ENCODE peak calls at places on chromosomes 5 and 9, in five cellular contexts. O is astrocyte, J is fibroblast of mammary gland, D is lung, C is stomach. G is an unnamed sample.

GRCh38 chr5:173643964-173644363 is 27.5 kb upstream of the BOD1 start:
- DNase-seq in O (peak; percentile 16), J (no peak), D (no peak), C (peak; percentile 37), G (no peak)

GRCh38 chr9:124373851-124374250 is 41.4 kb downstream of the PSMB7 start:
- DNase-seq in O (no peak), J (no peak), D (no peak), C (no peak), G (no peak)

GRCh38 chr5:144566747-144567415 is 396.2 kb downstream of the KCTD16 start:
- DNase-seq in O (peak; percentile 73), J (peak; percentile 25), D (no peak), C (no peak), G (no peak)

GRCh38 chr9:2567922-2568321 is 53.7 kb upstream of the VLDLR start:
- DNase-seq in O (no peak), J (peak; percentile 8), D (no peak), C (no peak), G (no peak)

GRCh38 chr5:131163315-131164119 is 1.5 kb downstream of the HINT1 start:
- DNase-seq in O (peak; percentile 27), J (peak; percentile 51), D (no peak), C (no peak), G (no peak)

GRCh38 chr9:129412814-129413536 is 207.9 kb downstream of the C9orf50 start:
- DNase-seq in O (peak; percentile 73), J (peak; percentile 84), D (peak; percentile 52), C (peak; percentile 67), G (no peak)

GRCh38 chr9:115925424-115925823 is 228.2 kb upstream of the PAPPA start:
- DNase-seq in O (no peak), J (no peak), D (no peak), C (no peak), G (no peak)

GRCh38 chr5:131613423-131613822 is 21.6 kb downstream of the RAPGEF6 start:
- DNase-seq in O (no peak), J (no peak), D (no peak), C (no peak), G (no peak)

GRCh38 chr5:139747583-139748504 is 47.8 kb upstream of the PSD2 start:
- DNase-seq in O (peak; percentile 44), J (peak; percentile 84), D (no peak), C (peak; percentile 31), G (no peak)

GRCh38 chr5:67680109-67680508 is 483.5 kb upstream of the CD180 start:
- DNase-seq in O (no peak), J (peak; percentile 54), D (no peak), C (no peak), G (no peak)

GRCh38 chr9:37798677-37799076 is 1.9 kb upstream of the DCAF10 start:
- DNase-seq in O (no peak), J (no peak), D (no peak), C (no peak), G (no peak)

GRCh38 chr9:134707031-134707680 is 65.6 kb downstream of the COL5A1 start:
- DNase-seq in O (peak; percentile 62), J (peak; percentile 82), D (peak; percentile 48), C (peak; percentile 51), G (no peak)

GRCh38 chr9:8857330-8858249 is 1058.0 kb upstream of the DMAC1 start:
- DNase-seq in O (peak; percentile 22), J (peak; percentile 54), D (peak; percentile 31), C (peak; percentile 29), G (peak; percentile 81)

GRCh38 chr9:128001411-128002298 is 20.9 kb upstream of the EEIG1 start:
- DNase-seq in O (peak; percentile 89), J (peak; percentile 77), D (no peak), C (peak; percentile 72), G (no peak)

GRCh38 chr9:17063535-17064135 is 71.2 kb upstream of the CNTLN start:
- DNase-seq in O (peak; percentile 27), J (peak; percentile 72), D (no peak), C (no peak), G (no peak)

GRCh38 chr9:71726723-71727122 is 41.6 kb downstream of the CEMIP2 start:
- DNase-seq in O (no peak), J (no peak), D (no peak), C (no peak), G (no peak)

GRCh38 chr9:71719585-71719984 is 48.7 kb downstream of the CEMIP2 start:
- DNase-seq in O (peak; percentile 35), J (peak; percentile 90), D (no peak), C (no peak), G (no peak)

GRCh38 chr9:71725590-71726338 is 42.5 kb downstream of the CEMIP2 start:
- DNase-seq in O (peak; percentile 90), J (peak; percentile 83), D (no peak), C (no peak), G (no peak)

GRCh38 chr9:71719088-71719487 is 49.2 kb downstream of the CEMIP2 start:
- DNase-seq in O (no peak), J (no peak), D (no peak), C (no peak), G (no peak)

GRCh38 chr9:71721786-71722295 is 46.5 kb downstream of the CEMIP2 start:
- DNase-seq in O (peak; percentile 18), J (peak; percentile 33), D (no peak), C (no peak), G (no peak)
- TF ChIP-seq CTCF in O (no peak), J (no peak), D (no peak), C (no peak), G (no peak)

GRCh38 chr9:84317563-84317962 is 23.0 kb downstream of the SLC28A3 start:
- DNase-seq in O (no peak), J (no peak), D (no peak), C (no peak), G (no peak)
- TF ChIP-seq CTCF in O (no peak), J (peak; percentile 15), D (no peak), C (no peak), G (no peak)

GRCh38 chr5:84453405-84453804 is 68.7 kb upstream of the EDIL3 start:
- DNase-seq in O (no peak), J (no peak), D (no peak), C (no peak), G (no peak)

GRCh38 chr5:84445049-84445685 is 60.5 kb upstream of the EDIL3 start:
- DNase-seq in O (peak; percentile 45), J (no peak), D (no peak), C (no peak), G (no peak)

GRCh38 chr5:84450617-84451414 is 66.1 kb upstream of the EDIL3 start:
- DNase-seq in O (no peak), J (peak; percentile 22), D (no peak), C (no peak), G (no peak)
- TF ChIP-seq CTCF in O (peak; percentile 48), J (peak; percentile 39), D (no peak), C (no peak), G (peak; percentile 64)

DNA sequence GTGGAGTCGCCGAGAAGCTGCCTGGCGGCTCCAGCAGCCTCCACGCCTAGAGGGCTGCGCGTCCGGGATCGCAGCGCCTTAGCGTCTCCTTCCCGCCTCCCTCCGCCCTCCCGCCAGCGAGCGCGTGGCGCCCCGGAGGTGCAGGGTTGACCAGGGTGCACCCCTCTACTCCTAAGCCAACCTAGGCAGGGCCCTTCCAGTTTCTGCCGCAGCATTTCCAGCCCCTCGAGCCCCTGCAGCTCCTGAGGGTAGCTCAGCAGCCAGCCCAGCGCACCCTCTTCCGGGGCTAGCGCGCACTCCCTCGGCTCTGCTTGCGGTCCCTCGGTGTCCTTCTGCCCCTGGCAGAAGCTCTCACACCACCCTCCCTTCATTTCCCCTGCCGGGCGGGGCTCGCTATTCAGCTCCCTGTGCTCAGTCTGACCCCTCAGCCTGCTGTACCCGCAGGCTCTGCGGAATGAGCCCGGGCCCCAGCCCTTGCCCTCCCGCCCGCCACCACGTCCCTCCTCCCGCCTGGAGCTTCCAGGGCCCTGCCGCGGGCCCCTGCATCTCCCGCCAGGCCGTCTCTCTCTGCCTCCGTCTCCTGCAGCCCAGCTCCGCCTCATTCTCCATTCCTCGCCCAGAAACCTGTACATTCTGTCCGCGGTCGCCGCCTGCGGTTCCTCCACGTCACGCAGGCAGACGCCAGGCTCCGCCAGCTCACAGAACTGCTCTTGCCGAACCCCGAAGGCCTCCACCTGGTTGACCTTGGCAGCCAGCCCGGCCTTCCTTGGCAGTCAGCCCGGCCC is 61.8 kb downstream of the SPATA31C2 start:
- DNase-seq in O (peak; percentile 85), J (peak; percentile 77), D (peak; percentile 85), C (peak; percentile 96), G (peak; percentile 84)
- TF ChIP-seq CTCF in O (no peak), J (peak; percentile 0), D (no peak), C (no peak), G (peak; percentile 51)

GRCh38 chr5:13478831-13479465 is 465.5 kb downstream of the DNAH5 start:
- DNase-seq in O (peak; percentile 39), J (peak; percentile 43), D (no peak), C (peak; percentile 50), G (no peak)
- TF ChIP-seq CTCF in O (peak; percentile 83), J (peak; percentile 46), D (no peak), C (no peak), G (peak; percentile 79)

GRCh38 chr9:137095664-137096517 is 9.1 kb downstream of the MAN1B1 start:
- DNase-seq in O (no peak), J (no peak), D (no peak), C (peak; percentile 46), G (no peak)
- TF ChIP-seq CTCF in O (no peak), J (no peak), D (peak; percentile 4), C (no peak), G (no peak)

G was measured in type B pancreatic cell.